ENCODE peak calls at places on chromosome 1, in four cellular contexts. S, R, Y and Q are unnamed samples.

GRCh38 chr1:59232209-59232608 is 64.7 kb upstream of the FGGY start:
- DNase-seq in R (no peak), Y (no peak), S (no peak), Q (no peak)

GRCh38 chr1:68178821-68179490 is 53.4 kb downstream of the WLS start:
- DNase-seq in S (no peak), Y (no peak), R (peak), Q (no peak)

GRCh38 chr1:200082329-200082728 is 54.8 kb downstream of the NR5A2 start:
- DNase-seq in R (no peak), Y (no peak), S (no peak), Q (no peak)

GRCh38 chr1:155320661-155321576 is at the start of gene RUSC1:
- DNase-seq in S (peak), R (no peak), Y (peak), Q (no peak)

GRCh38 chr1:220748091-220748934 is at the start of gene MTARC2:
- DNase-seq in R (peak), Y (no peak), S (peak), Q (peak)

GRCh38 chr1:114130846-114131525 is 22.7 kb downstream of the SYT6 start:
- DNase-seq in R (no peak), Y (no peak), S (no peak), Q (no peak)

GRCh38 chr1:88422037-88422436 is 262.0 kb upstream of the PKN2 start:
- DNase-seq in R (no peak), Y (no peak), S (no peak), Q (no peak)

GRCh38 chr1:25462732-25463131 is 32.0 kb downstream of the MACO1 start:
- DNase-seq in R (no peak), Y (no peak), S (no peak), Q (no peak)